ENCODE peak calls at places on chromosome 20, in nine cellular contexts. One of them, this sample, is unnamed.

GRCh38 chr20:54557836-54558590 is 82.6 kb downstream of the DOK5 start:
- DNase-seq in left lung: no peak
- DNase-seq in colonic mucosa: no peak
- DNase-seq in heart right ventricle: no peak
- DNase-seq in stomach: no peak
- DNase-seq in psoas muscle: no peak
- DNase-seq in neural progenitor cell: no peak
- DNase-seq in AG04450: no peak
- DNase-seq in endothelial cell of umbilical vein: peak
- DNase-seq in this sample: no peak

GRCh38 chr20:38392356-38392755 is 42.8 kb downstream of the SNHG17 start:
- DNase-seq in neural progenitor cell: no peak
- DNase-seq in stomach: no peak
- DNase-seq in endothelial cell of umbilical vein: no peak
- DNase-seq in heart right ventricle: no peak
- DNase-seq in left lung: no peak
- DNase-seq in psoas muscle: no peak
- DNase-seq in colonic mucosa: no peak
- DNase-seq in AG04450: no peak
- DNase-seq in this sample: no peak

GRCh38 chr20:55173601-55174000 is 698.2 kb downstream of the DOK5 start:
- DNase-seq in psoas muscle: no peak
- DNase-seq in neural progenitor cell: no peak
- DNase-seq in heart right ventricle: no peak
- DNase-seq in left lung: no peak
- DNase-seq in AG04450: no peak
- DNase-seq in colonic mucosa: no peak
- DNase-seq in endothelial cell of umbilical vein: no peak
- DNase-seq in stomach: no peak
- DNase-seq in this sample: no peak

GRCh38 chr20:41537865-41538264 is 80.3 kb downstream of the CHD6 start:
- DNase-seq in heart right ventricle: no peak
- DNase-seq in AG04450: no peak
- DNase-seq in stomach: no peak
- DNase-seq in endothelial cell of umbilical vein: no peak
- DNase-seq in left lung: no peak
- DNase-seq in psoas muscle: no peak
- DNase-seq in neural progenitor cell: no peak
- DNase-seq in colonic mucosa: no peak
- DNase-seq in this sample: no peak

GRCh38 chr20:6282642-6283041 is 159.8 kb upstream of the FERMT1 start:
- DNase-seq in AG04450: no peak
- DNase-seq in psoas muscle: no peak
- DNase-seq in left lung: no peak
- DNase-seq in stomach: no peak
- DNase-seq in neural progenitor cell: no peak
- DNase-seq in endothelial cell of umbilical vein: no peak
- DNase-seq in colonic mucosa: no peak
- DNase-seq in heart right ventricle: no peak
- DNase-seq in this sample: no peak

GRCh38 chr20:41126719-41127118 is 10.6 kb upstream of the PLCG1 start:
- DNase-seq in endothelial cell of umbilical vein: no peak
- DNase-seq in neural progenitor cell: no peak
- DNase-seq in psoas muscle: no peak
- DNase-seq in heart right ventricle: no peak
- DNase-seq in AG04450: no peak
- DNase-seq in stomach: no peak
- DNase-seq in colonic mucosa: no peak
- DNase-seq in left lung: no peak
- DNase-seq in this sample: no peak

GRCh38 chr20:50266293-50267040 is 75.8 kb downstream of the CEBPB start:
- DNase-seq in heart right ventricle: no peak
- DNase-seq in neural progenitor cell: no peak
- DNase-seq in colonic mucosa: no peak
- DNase-seq in endothelial cell of umbilical vein: no peak
- DNase-seq in AG04450: no peak
- DNase-seq in stomach: no peak
- DNase-seq in psoas muscle: no peak
- DNase-seq in left lung: no peak
- DNase-seq in this sample: no peak

GRCh38 chr20:31841928-31842327 is 3.5 kb downstream of the FOXS1 start:
- DNase-seq in neural progenitor cell: no peak
- DNase-seq in stomach: no peak
- DNase-seq in colonic mucosa: no peak
- DNase-seq in endothelial cell of umbilical vein: peak
- DNase-seq in heart right ventricle: no peak
- DNase-seq in AG04450: no peak
- DNase-seq in psoas muscle: no peak
- DNase-seq in left lung: no peak
- DNase-seq in this sample: no peak

GRCh38 chr20:20802328-20802727 is 89.9 kb upstream of the RALGAPA2 start:
- DNase-seq in stomach: no peak
- DNase-seq in colonic mucosa: no peak
- DNase-seq in neural progenitor cell: no peak
- DNase-seq in heart right ventricle: no peak
- DNase-seq in psoas muscle: no peak
- DNase-seq in left lung: no peak
- DNase-seq in endothelial cell of umbilical vein: peak
- DNase-seq in AG04450: no peak
- DNase-seq in this sample: no peak

GRCh38 chr20:21453676-21454075 is 56.4 kb upstream of the NKX2-4 start:
- DNase-seq in colonic mucosa: no peak
- DNase-seq in heart right ventricle: no peak
- DNase-seq in AG04450: no peak
- DNase-seq in left lung: no peak
- DNase-seq in endothelial cell of umbilical vein: no peak
- DNase-seq in stomach: no peak
- DNase-seq in neural progenitor cell: no peak
- DNase-seq in psoas muscle: no peak
- DNase-seq in this sample: no peak

GRCh38 chr20:35715611-35716010 is 16.4 kb downstream of the ROMO1 start:
- DNase-seq in AG04450: no peak
- DNase-seq in endothelial cell of umbilical vein: no peak
- DNase-seq in left lung: no peak
- DNase-seq in colonic mucosa: no peak
- DNase-seq in neural progenitor cell: no peak
- DNase-seq in psoas muscle: no peak
- DNase-seq in stomach: no peak
- DNase-seq in heart right ventricle: no peak
- DNase-seq in this sample: no peak

GRCh38 chr20:47205577-47206123 is 150.8 kb downstream of the ZMYND8 start:
- DNase-seq in neural progenitor cell: peak
- DNase-seq in stomach: peak
- DNase-seq in endothelial cell of umbilical vein: peak
- DNase-seq in colonic mucosa: peak
- DNase-seq in AG04450: peak
- DNase-seq in left lung: peak
- DNase-seq in heart right ventricle: peak
- DNase-seq in psoas muscle: peak
- DNase-seq in this sample: peak

GRCh38 chr20:23009636-23010035 is 25.5 kb upstream of the SSTR4 start:
- DNase-seq in neural progenitor cell: no peak
- DNase-seq in stomach: peak
- DNase-seq in psoas muscle: no peak
- DNase-seq in endothelial cell of umbilical vein: no peak
- DNase-seq in colonic mucosa: no peak
- DNase-seq in AG04450: no peak
- DNase-seq in heart right ventricle: no peak
- DNase-seq in left lung: no peak
- DNase-seq in this sample: no peak

GRCh38 chr20:32477594-32478512 is 107.3 kb downstream of the NOL4L start:
- DNase-seq in colonic mucosa: peak
- DNase-seq in stomach: peak
- DNase-seq in psoas muscle: no peak
- DNase-seq in endothelial cell of umbilical vein: no peak
- DNase-seq in neural progenitor cell: no peak
- DNase-seq in AG04450: no peak
- DNase-seq in heart right ventricle: no peak
- DNase-seq in left lung: peak
- DNase-seq in this sample: no peak

GRCh38 chr20:52974155-52974554 is 2.0 kb downstream of the TSHZ2 start:
- DNase-seq in psoas muscle: no peak
- DNase-seq in neural progenitor cell: no peak
- DNase-seq in colonic mucosa: no peak
- DNase-seq in heart right ventricle: no peak
- DNase-seq in left lung: no peak
- DNase-seq in stomach: no peak
- DNase-seq in endothelial cell of umbilical vein: no peak
- DNase-seq in AG04450: no peak
- DNase-seq in this sample: no peak

GRCh38 chr20:21237956-21238355 is 65.2 kb upstream of the XRN2 start:
- DNase-seq in heart right ventricle: no peak
- DNase-seq in colonic mucosa: no peak
- DNase-seq in neural progenitor cell: no peak
- DNase-seq in psoas muscle: no peak
- DNase-seq in left lung: no peak
- DNase-seq in AG04450: no peak
- DNase-seq in endothelial cell of umbilical vein: no peak
- DNase-seq in stomach: no peak
- DNase-seq in this sample: no peak

GRCh38 chr20:48921168-48921882 is at the start of gene ARFGEF2:
- DNase-seq in AG04450: peak
- DNase-seq in colonic mucosa: peak
- DNase-seq in psoas muscle: peak
- DNase-seq in endothelial cell of umbilical vein: peak
- DNase-seq in left lung: peak
- DNase-seq in heart right ventricle: peak
- DNase-seq in stomach: peak
- DNase-seq in neural progenitor cell: peak
- DNase-seq in this sample: peak

GRCh38 chr20:48949304-48950170 is 28.0 kb downstream of the ARFGEF2 start:
- DNase-seq in heart right ventricle: no peak
- DNase-seq in AG04450: no peak
- DNase-seq in neural progenitor cell: peak
- DNase-seq in psoas muscle: no peak
- DNase-seq in endothelial cell of umbilical vein: no peak
- DNase-seq in stomach: peak
- DNase-seq in colonic mucosa: no peak
- DNase-seq in left lung: no peak
- DNase-seq in this sample: no peak

GRCh38 chr20:50561379-50562078 is 51.3 kb downstream of the PTPN1 start:
- DNase-seq in psoas muscle: no peak
- DNase-seq in left lung: no peak
- DNase-seq in AG04450: peak
- DNase-seq in colonic mucosa: no peak
- DNase-seq in neural progenitor cell: no peak
- DNase-seq in endothelial cell of umbilical vein: peak
- DNase-seq in stomach: no peak
- DNase-seq in heart right ventricle: no peak
- DNase-seq in this sample: no peak

GRCh38 chr20:52129611-52130010 is 62.0 kb downstream of the ZFP64 start:
- DNase-seq in neural progenitor cell: no peak
- DNase-seq in endothelial cell of umbilical vein: no peak
- DNase-seq in stomach: no peak
- DNase-seq in AG04450: no peak
- DNase-seq in colonic mucosa: no peak
- DNase-seq in left lung: no peak
- DNase-seq in heart right ventricle: no peak
- DNase-seq in psoas muscle: no peak
- DNase-seq in this sample: no peak

GRCh38 chr20:38842017-38842416 is 36.5 kb downstream of the PPP1R16B start:
- DNase-seq in endothelial cell of umbilical vein: peak
- DNase-seq in stomach: no peak
- DNase-seq in AG04450: no peak
- DNase-seq in heart right ventricle: no peak
- DNase-seq in neural progenitor cell: no peak
- DNase-seq in psoas muscle: no peak
- DNase-seq in left lung: no peak
- DNase-seq in colonic mucosa: no peak
- DNase-seq in this sample: no peak

GRCh38 chr20:43752561-43753301 is 25.9 kb upstream of the GTSF1L start:
- DNase-seq in left lung: peak
- DNase-seq in psoas muscle: no peak
- DNase-seq in AG04450: no peak
- DNase-seq in stomach: peak
- DNase-seq in neural progenitor cell: no peak
- DNase-seq in colonic mucosa: peak
- DNase-seq in endothelial cell of umbilical vein: no peak
- DNase-seq in heart right ventricle: no peak
- DNase-seq in this sample: no peak
- H3K27ac ChIP-seq in left lung: no peak
- H3K27ac ChIP-seq in psoas muscle: no peak
- H3K27ac ChIP-seq in AG04450: no peak
- H3K27ac ChIP-seq in stomach: no peak
- H3K27ac ChIP-seq in neural progenitor cell: no peak
- H3K27ac ChIP-seq in colonic mucosa: no peak
- H3K27ac ChIP-seq in endothelial cell of umbilical vein: no peak
- H3K27ac ChIP-seq in heart right ventricle: no peak
- H3K27ac ChIP-seq in this sample: no peak

GRCh38 chr20:1320902-1321653 is 7.9 kb downstream of the SDCBP2 start:
- DNase-seq in endothelial cell of umbilical vein: no peak
- DNase-seq in stomach: no peak
- DNase-seq in colonic mucosa: no peak
- DNase-seq in heart right ventricle: no peak
- DNase-seq in left lung: no peak
- DNase-seq in psoas muscle: no peak
- DNase-seq in neural progenitor cell: no peak
- DNase-seq in AG04450: no peak
- DNase-seq in this sample: peak
- TF ChIP-seq CTCF in endothelial cell of umbilical vein: no peak
- TF ChIP-seq CTCF in stomach: no peak
- TF ChIP-seq CTCF in colonic mucosa: no peak
- TF ChIP-seq CTCF in heart right ventricle: no peak
- TF ChIP-seq CTCF in left lung: no peak
- TF ChIP-seq CTCF in psoas muscle: no peak
- TF ChIP-seq CTCF in neural progenitor cell: no peak
- TF ChIP-seq CTCF in AG04450: no peak
- TF ChIP-seq CTCF in this sample: no peak

DNA sequence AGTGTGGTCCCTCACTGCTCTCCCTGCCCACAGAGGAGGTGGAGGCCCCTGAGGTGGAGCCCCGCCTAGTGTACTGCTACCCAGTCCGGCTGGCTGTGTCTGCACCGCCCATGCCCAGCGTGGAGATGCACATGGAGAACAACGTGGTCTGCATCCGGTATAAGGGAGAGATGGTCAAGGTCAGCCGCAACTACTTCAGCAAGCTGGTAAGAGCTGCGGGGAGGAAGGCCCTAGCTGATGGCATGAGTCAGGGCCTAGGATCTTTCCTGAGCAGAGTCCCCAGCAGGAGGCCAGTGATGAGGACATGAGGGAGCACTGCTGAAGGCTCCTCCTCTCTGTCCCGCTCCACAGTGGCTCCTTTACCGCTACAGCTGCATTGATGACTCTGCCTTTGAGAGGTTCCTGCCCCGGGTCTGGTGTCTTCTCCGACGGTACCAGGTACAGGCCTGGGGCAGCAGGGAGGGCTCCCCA is 11.2 kb downstream of the PCIF1 start:
- DNase-seq in AG04450: no peak
- DNase-seq in psoas muscle: no peak
- DNase-seq in colonic mucosa: no peak
- DNase-seq in neural progenitor cell: no peak
- DNase-seq in stomach: no peak
- DNase-seq in left lung: peak
- DNase-seq in endothelial cell of umbilical vein: no peak
- DNase-seq in heart right ventricle: no peak
- DNase-seq in this sample: no peak
- H3K27ac ChIP-seq in AG04450: no peak
- H3K27ac ChIP-seq in psoas muscle: peak
- H3K27ac ChIP-seq in colonic mucosa: no peak
- H3K27ac ChIP-seq in neural progenitor cell: no peak
- H3K27ac ChIP-seq in stomach: no peak
- H3K27ac ChIP-seq in left lung: no peak
- H3K27ac ChIP-seq in endothelial cell of umbilical vein: no peak
- H3K27ac ChIP-seq in heart right ventricle: peak
- H3K27ac ChIP-seq in this sample: no peak

GRCh38 chr20:39893013-39893685 is 795.9 kb downstream of the MAFB start:
- DNase-seq in stomach: no peak
- DNase-seq in colonic mucosa: no peak
- DNase-seq in AG04450: peak
- DNase-seq in left lung: no peak
- DNase-seq in heart right ventricle: no peak
- DNase-seq in psoas muscle: no peak
- DNase-seq in endothelial cell of umbilical vein: no peak
- DNase-seq in neural progenitor cell: no peak
- DNase-seq in this sample: no peak
- TF ChIP-seq CTCF in stomach: no peak
- TF ChIP-seq CTCF in colonic mucosa: no peak
- TF ChIP-seq CTCF in AG04450: peak
- TF ChIP-seq CTCF in left lung: no peak
- TF ChIP-seq CTCF in heart right ventricle: no peak
- TF ChIP-seq CTCF in psoas muscle: no peak
- TF ChIP-seq CTCF in endothelial cell of umbilical vein: no peak
- TF ChIP-seq CTCF in neural progenitor cell: peak
- TF ChIP-seq CTCF in this sample: no peak

This sample was measured in dorsolateral prefrontal cortex.